ENCODE peak calls at places on chromosome 10, in ten cellular contexts. One of them, this sample, is unnamed.

GRCh38 chr10:37384923-37385322 is 259.5 kb downstream of the ANKRD30A start:
- DNase-seq in M059J: no peak
- DNase-seq in midbrain: no peak
- DNase-seq in activated effector memory CD4-positive, alpha-beta T cell treated with anti-CD3 and anti-CD28 coated beads, Interleukin-2, amount 50 U/mL, for 16 hours: no peak
- DNase-seq in RCC 7860: no peak
- DNase-seq in GM03348: no peak
- DNase-seq in RPMI7951: no peak
- DNase-seq in NCI-H510A treated with DMSO at 0.1 percent for 48 hours: no peak
- DNase-seq in uterus: no peak
- DNase-seq in aorta: no peak
- DNase-seq in this sample: no peak

GRCh38 chr10:77715081-77715480 is 77.5 kb upstream of the KCNMA1 start:
- DNase-seq in M059J: peak; percentile 30
- DNase-seq in midbrain: no peak
- DNase-seq in activated effector memory CD4-positive, alpha-beta T cell treated with anti-CD3 and anti-CD28 coated beads, Interleukin-2, amount 50 U/mL, for 16 hours: no peak
- DNase-seq in RCC 7860: no peak
- DNase-seq in GM03348: no peak
- DNase-seq in RPMI7951: no peak
- DNase-seq in NCI-H510A treated with DMSO at 0.1 percent for 48 hours: peak; percentile 39
- DNase-seq in uterus: no peak
- DNase-seq in aorta: no peak
- DNase-seq in this sample: no peak

GRCh38 chr10:101826852-101827434 is 8.7 kb upstream of the OGA start:
- DNase-seq in M059J: no peak
- DNase-seq in midbrain: no peak
- DNase-seq in activated effector memory CD4-positive, alpha-beta T cell treated with anti-CD3 and anti-CD28 coated beads, Interleukin-2, amount 50 U/mL, for 16 hours: peak; percentile 22
- DNase-seq in RCC 7860: no peak
- DNase-seq in GM03348: no peak
- DNase-seq in RPMI7951: no peak
- DNase-seq in NCI-H510A treated with DMSO at 0.1 percent for 48 hours: no peak
- DNase-seq in uterus: no peak
- DNase-seq in aorta: peak; percentile 23
- DNase-seq in this sample: no peak

GRCh38 chr10:119608316-119609155 is 11.8 kb upstream of the TIAL1 start:
- DNase-seq in M059J: peak; percentile 51
- DNase-seq in midbrain: peak; percentile 39
- DNase-seq in activated effector memory CD4-positive, alpha-beta T cell treated with anti-CD3 and anti-CD28 coated beads, Interleukin-2, amount 50 U/mL, for 16 hours: peak; percentile 71
- DNase-seq in RCC 7860: peak; percentile 13
- DNase-seq in GM03348: peak; percentile 52
- DNase-seq in RPMI7951: peak; percentile 24
- DNase-seq in NCI-H510A treated with DMSO at 0.1 percent for 48 hours: peak; percentile 55
- DNase-seq in uterus: peak; percentile 37
- DNase-seq in aorta: peak; percentile 82
- DNase-seq in this sample: no peak

GRCh38 chr10:119652361-119652760 is 1.2 kb downstream of the BAG3 start:
- DNase-seq in M059J: peak; percentile 77
- DNase-seq in midbrain: no peak
- DNase-seq in activated effector memory CD4-positive, alpha-beta T cell treated with anti-CD3 and anti-CD28 coated beads, Interleukin-2, amount 50 U/mL, for 16 hours: no peak
- DNase-seq in RCC 7860: peak; percentile 50
- DNase-seq in GM03348: peak; percentile 64
- DNase-seq in RPMI7951: peak; percentile 57
- DNase-seq in NCI-H510A treated with DMSO at 0.1 percent for 48 hours: peak; percentile 51
- DNase-seq in uterus: no peak
- DNase-seq in aorta: no peak
- DNase-seq in this sample: peak; percentile 73

GRCh38 chr10:47030191-47030698 is 119.0 kb downstream of the PTPN20 start:
- DNase-seq in M059J: no peak
- DNase-seq in midbrain: no peak
- DNase-seq in activated effector memory CD4-positive, alpha-beta T cell treated with anti-CD3 and anti-CD28 coated beads, Interleukin-2, amount 50 U/mL, for 16 hours: peak; percentile 33
- DNase-seq in RCC 7860: no peak
- DNase-seq in GM03348: no peak
- DNase-seq in RPMI7951: no peak
- DNase-seq in NCI-H510A treated with DMSO at 0.1 percent for 48 hours: no peak
- DNase-seq in uterus: no peak
- DNase-seq in aorta: peak; percentile 55
- DNase-seq in this sample: no peak

GRCh38 chr10:117367718-117368117 is 7.5 kb downstream of the PDZD8 start:
- DNase-seq in M059J: no peak
- DNase-seq in midbrain: no peak
- DNase-seq in activated effector memory CD4-positive, alpha-beta T cell treated with anti-CD3 and anti-CD28 coated beads, Interleukin-2, amount 50 U/mL, for 16 hours: no peak
- DNase-seq in RCC 7860: no peak
- DNase-seq in GM03348: no peak
- DNase-seq in RPMI7951: no peak
- DNase-seq in NCI-H510A treated with DMSO at 0.1 percent for 48 hours: no peak
- DNase-seq in uterus: no peak
- DNase-seq in aorta: no peak
- DNase-seq in this sample: no peak

GRCh38 chr10:49094707-49095106 is 20.6 kb downstream of the VSTM4 start:
- DNase-seq in M059J: no peak
- DNase-seq in midbrain: no peak
- DNase-seq in activated effector memory CD4-positive, alpha-beta T cell treated with anti-CD3 and anti-CD28 coated beads, Interleukin-2, amount 50 U/mL, for 16 hours: no peak
- DNase-seq in RCC 7860: no peak
- DNase-seq in GM03348: no peak
- DNase-seq in RPMI7951: no peak
- DNase-seq in NCI-H510A treated with DMSO at 0.1 percent for 48 hours: no peak
- DNase-seq in uterus: no peak
- DNase-seq in aorta: no peak
- DNase-seq in this sample: no peak

GRCh38 chr10:6458814-6459213 is 121.3 kb downstream of the PRKCQ start:
- DNase-seq in M059J: no peak
- DNase-seq in midbrain: no peak
- DNase-seq in activated effector memory CD4-positive, alpha-beta T cell treated with anti-CD3 and anti-CD28 coated beads, Interleukin-2, amount 50 U/mL, for 16 hours: no peak
- DNase-seq in RCC 7860: no peak
- DNase-seq in GM03348: no peak
- DNase-seq in RPMI7951: no peak
- DNase-seq in NCI-H510A treated with DMSO at 0.1 percent for 48 hours: no peak
- DNase-seq in uterus: no peak
- DNase-seq in aorta: no peak
- DNase-seq in this sample: no peak

GRCh38 chr10:132420469-132421376 is 23.7 kb downstream of the PWWP2B start:
- DNase-seq in M059J: peak; percentile 15
- DNase-seq in midbrain: no peak
- DNase-seq in activated effector memory CD4-positive, alpha-beta T cell treated with anti-CD3 and anti-CD28 coated beads, Interleukin-2, amount 50 U/mL, for 16 hours: no peak
- DNase-seq in RCC 7860: peak; percentile 54
- DNase-seq in GM03348: peak; percentile 56
- DNase-seq in RPMI7951: peak; percentile 70
- DNase-seq in NCI-H510A treated with DMSO at 0.1 percent for 48 hours: no peak
- DNase-seq in uterus: no peak
- DNase-seq in aorta: no peak
- DNase-seq in this sample: no peak

GRCh38 chr10:14099885-14100284 is 230.8 kb downstream of the FRMD4A start:
- DNase-seq in M059J: no peak
- DNase-seq in midbrain: no peak
- DNase-seq in activated effector memory CD4-positive, alpha-beta T cell treated with anti-CD3 and anti-CD28 coated beads, Interleukin-2, amount 50 U/mL, for 16 hours: no peak
- DNase-seq in RCC 7860: no peak
- DNase-seq in GM03348: no peak
- DNase-seq in RPMI7951: no peak
- DNase-seq in NCI-H510A treated with DMSO at 0.1 percent for 48 hours: no peak
- DNase-seq in uterus: no peak
- DNase-seq in aorta: no peak
- DNase-seq in this sample: no peak

GRCh38 chr10:102802920-102803534 is 34.2 kb downstream of the CYP17A1 start:
- DNase-seq in M059J: peak; percentile 93
- DNase-seq in midbrain: no peak
- DNase-seq in activated effector memory CD4-positive, alpha-beta T cell treated with anti-CD3 and anti-CD28 coated beads, Interleukin-2, amount 50 U/mL, for 16 hours: no peak
- DNase-seq in RCC 7860: peak; percentile 57
- DNase-seq in GM03348: peak; percentile 82
- DNase-seq in RPMI7951: peak; percentile 81
- DNase-seq in NCI-H510A treated with DMSO at 0.1 percent for 48 hours: peak; percentile 1
- DNase-seq in uterus: peak; percentile 70
- DNase-seq in aorta: peak; percentile 86
- DNase-seq in this sample: no peak

GRCh38 chr10:96450514-96451207 is 63.1 kb downstream of the TLL2 start:
- DNase-seq in M059J: no peak
- DNase-seq in midbrain: no peak
- DNase-seq in activated effector memory CD4-positive, alpha-beta T cell treated with anti-CD3 and anti-CD28 coated beads, Interleukin-2, amount 50 U/mL, for 16 hours: no peak
- DNase-seq in RCC 7860: no peak
- DNase-seq in GM03348: no peak
- DNase-seq in RPMI7951: no peak
- DNase-seq in NCI-H510A treated with DMSO at 0.1 percent for 48 hours: no peak
- DNase-seq in uterus: no peak
- DNase-seq in aorta: no peak
- DNase-seq in this sample: no peak

GRCh38 chr10:5523796-5524574 is 776 bp upstream of the CALML3 start:
- DNase-seq in M059J: no peak
- DNase-seq in midbrain: no peak
- DNase-seq in activated effector memory CD4-positive, alpha-beta T cell treated with anti-CD3 and anti-CD28 coated beads, Interleukin-2, amount 50 U/mL, for 16 hours: peak; percentile 38
- DNase-seq in RCC 7860: no peak
- DNase-seq in GM03348: no peak
- DNase-seq in RPMI7951: no peak
- DNase-seq in NCI-H510A treated with DMSO at 0.1 percent for 48 hours: no peak
- DNase-seq in uterus: no peak
- DNase-seq in aorta: peak; percentile 61
- DNase-seq in this sample: no peak

GRCh38 chr10:3486346-3487065 is 298.5 kb downstream of the KLF6 start:
- DNase-seq in M059J: peak; percentile 81
- DNase-seq in midbrain: no peak
- DNase-seq in activated effector memory CD4-positive, alpha-beta T cell treated with anti-CD3 and anti-CD28 coated beads, Interleukin-2, amount 50 U/mL, for 16 hours: no peak
- DNase-seq in RCC 7860: peak; percentile 92
- DNase-seq in GM03348: no peak
- DNase-seq in RPMI7951: peak; percentile 86
- DNase-seq in NCI-H510A treated with DMSO at 0.1 percent for 48 hours: peak; percentile 72
- DNase-seq in uterus: no peak
- DNase-seq in aorta: no peak
- DNase-seq in this sample: peak; percentile 62

GRCh38 chr10:20622522-20623270 is 274.4 kb downstream of the NEBL start:
- DNase-seq in M059J: peak; percentile 18
- DNase-seq in midbrain: no peak
- DNase-seq in activated effector memory CD4-positive, alpha-beta T cell treated with anti-CD3 and anti-CD28 coated beads, Interleukin-2, amount 50 U/mL, for 16 hours: no peak
- DNase-seq in RCC 7860: no peak
- DNase-seq in GM03348: no peak
- DNase-seq in RPMI7951: no peak
- DNase-seq in NCI-H510A treated with DMSO at 0.1 percent for 48 hours: peak; percentile 11
- DNase-seq in uterus: no peak
- DNase-seq in aorta: no peak
- DNase-seq in this sample: peak; percentile 83

GRCh38 chr10:77505431-77506334 is 131.9 kb downstream of the KCNMA1 start:
- DNase-seq in M059J: peak; percentile 97
- DNase-seq in midbrain: no peak
- DNase-seq in activated effector memory CD4-positive, alpha-beta T cell treated with anti-CD3 and anti-CD28 coated beads, Interleukin-2, amount 50 U/mL, for 16 hours: no peak
- DNase-seq in RCC 7860: peak; percentile 93
- DNase-seq in GM03348: peak; percentile 82
- DNase-seq in RPMI7951: peak; percentile 93
- DNase-seq in NCI-H510A treated with DMSO at 0.1 percent for 48 hours: no peak
- DNase-seq in uterus: no peak
- DNase-seq in aorta: no peak
- DNase-seq in this sample: peak; percentile 69

GRCh38 chr10:30581779-30582380 is 47.7 kb downstream of the LYZL2 start:
- DNase-seq in M059J: peak; percentile 36
- DNase-seq in midbrain: peak; percentile 6
- DNase-seq in activated effector memory CD4-positive, alpha-beta T cell treated with anti-CD3 and anti-CD28 coated beads, Interleukin-2, amount 50 U/mL, for 16 hours: peak; percentile 66
- DNase-seq in RCC 7860: peak; percentile 36
- DNase-seq in GM03348: peak; percentile 70
- DNase-seq in RPMI7951: peak; percentile 55
- DNase-seq in NCI-H510A treated with DMSO at 0.1 percent for 48 hours: peak; percentile 7
- DNase-seq in uterus: peak; percentile 22
- DNase-seq in aorta: no peak
- DNase-seq in this sample: peak; percentile 31

GRCh38 chr10:114174462-114175190 is 623 bp upstream of the CCDC186 start:
- DNase-seq in M059J: peak; percentile 61
- DNase-seq in midbrain: no peak
- DNase-seq in activated effector memory CD4-positive, alpha-beta T cell treated with anti-CD3 and anti-CD28 coated beads, Interleukin-2, amount 50 U/mL, for 16 hours: no peak
- DNase-seq in RCC 7860: peak; percentile 45
- DNase-seq in GM03348: no peak
- DNase-seq in RPMI7951: peak; percentile 12
- DNase-seq in NCI-H510A treated with DMSO at 0.1 percent for 48 hours: peak; percentile 94
- DNase-seq in uterus: peak; percentile 45
- DNase-seq in aorta: peak; percentile 80
- DNase-seq in this sample: peak; percentile 23

GRCh38 chr10:62817120-62817762 is 1.1 kb upstream of the EGR2 start:
- DNase-seq in M059J: peak; percentile 40
- DNase-seq in midbrain: peak; percentile 37
- DNase-seq in activated effector memory CD4-positive, alpha-beta T cell treated with anti-CD3 and anti-CD28 coated beads, Interleukin-2, amount 50 U/mL, for 16 hours: peak; percentile 88
- DNase-seq in RCC 7860: peak; percentile 24
- DNase-seq in GM03348: peak; percentile 74
- DNase-seq in RPMI7951: peak; percentile 51
- DNase-seq in NCI-H510A treated with DMSO at 0.1 percent for 48 hours: no peak
- DNase-seq in uterus: peak; percentile 52
- DNase-seq in aorta: peak; percentile 86
- DNase-seq in this sample: peak; percentile 31

GRCh38 chr10:78516236-78516635 is 482.6 kb downstream of the RPS24 start:
- DNase-seq in M059J: no peak
- DNase-seq in midbrain: no peak
- DNase-seq in activated effector memory CD4-positive, alpha-beta T cell treated with anti-CD3 and anti-CD28 coated beads, Interleukin-2, amount 50 U/mL, for 16 hours: no peak
- DNase-seq in RCC 7860: no peak
- DNase-seq in GM03348: no peak
- DNase-seq in RPMI7951: no peak
- DNase-seq in NCI-H510A treated with DMSO at 0.1 percent for 48 hours: no peak
- DNase-seq in uterus: no peak
- DNase-seq in aorta: no peak
- DNase-seq in this sample: no peak

GRCh38 chr10:126240483-126240882 is 147.8 kb downstream of the ADAM12 start:
- DNase-seq in M059J: no peak
- DNase-seq in midbrain: peak; percentile 69
- DNase-seq in activated effector memory CD4-positive, alpha-beta T cell treated with anti-CD3 and anti-CD28 coated beads, Interleukin-2, amount 50 U/mL, for 16 hours: no peak
- DNase-seq in RCC 7860: no peak
- DNase-seq in GM03348: no peak
- DNase-seq in RPMI7951: no peak
- DNase-seq in NCI-H510A treated with DMSO at 0.1 percent for 48 hours: peak; percentile 86
- DNase-seq in uterus: no peak
- DNase-seq in aorta: no peak
- DNase-seq in this sample: no peak

GRCh38 chr10:44937201-44938005 is 22.2 kb upstream of the RASSF4 start:
- DNase-seq in M059J: no peak
- DNase-seq in midbrain: no peak
- DNase-seq in activated effector memory CD4-positive, alpha-beta T cell treated with anti-CD3 and anti-CD28 coated beads, Interleukin-2, amount 50 U/mL, for 16 hours: no peak
- DNase-seq in RCC 7860: no peak
- DNase-seq in GM03348: no peak
- DNase-seq in RPMI7951: peak; percentile 60
- DNase-seq in NCI-H510A treated with DMSO at 0.1 percent for 48 hours: no peak
- DNase-seq in uterus: no peak
- DNase-seq in aorta: peak; percentile 12
- DNase-seq in this sample: no peak

GRCh38 chr10:113326160-113327111 is 226.4 kb upstream of the HABP2 start:
- DNase-seq in M059J: peak; percentile 97
- DNase-seq in midbrain: no peak
- DNase-seq in activated effector memory CD4-positive, alpha-beta T cell treated with anti-CD3 and anti-CD28 coated beads, Interleukin-2, amount 50 U/mL, for 16 hours: no peak
- DNase-seq in RCC 7860: peak; percentile 93
- DNase-seq in GM03348: peak; percentile 84
- DNase-seq in RPMI7951: peak; percentile 92
- DNase-seq in NCI-H510A treated with DMSO at 0.1 percent for 48 hours: no peak
- DNase-seq in uterus: peak; percentile 52
- DNase-seq in aorta: peak; percentile 93
- DNase-seq in this sample: peak; percentile 86

GRCh38 chr10:31315453-31315852 is 3.6 kb upstream of the ZEB1 start:
- DNase-seq in M059J: peak; percentile 79
- DNase-seq in midbrain: no peak
- DNase-seq in activated effector memory CD4-positive, alpha-beta T cell treated with anti-CD3 and anti-CD28 coated beads, Interleukin-2, amount 50 U/mL, for 16 hours: no peak
- DNase-seq in RCC 7860: peak; percentile 72
- DNase-seq in GM03348: peak; percentile 78
- DNase-seq in RPMI7951: peak; percentile 93
- DNase-seq in NCI-H510A treated with DMSO at 0.1 percent for 48 hours: no peak
- DNase-seq in uterus: no peak
- DNase-seq in aorta: peak; percentile 72
- DNase-seq in this sample: no peak

GRCh38 chr10:22630229-22631174 is 83.9 kb downstream of the PIP4K2A start:
- DNase-seq in M059J: peak; percentile 61
- DNase-seq in midbrain: no peak
- DNase-seq in activated effector memory CD4-positive, alpha-beta T cell treated with anti-CD3 and anti-CD28 coated beads, Interleukin-2, amount 50 U/mL, for 16 hours: peak; percentile 73
- DNase-seq in RCC 7860: peak; percentile 41
- DNase-seq in GM03348: peak; percentile 44
- DNase-seq in RPMI7951: peak; percentile 71
- DNase-seq in NCI-H510A treated with DMSO at 0.1 percent for 48 hours: no peak
- DNase-seq in uterus: no peak
- DNase-seq in aorta: no peak
- DNase-seq in this sample: peak; percentile 7

GRCh38 chr10:124236818-124237217 is 143.4 kb upstream of the CHST15 start:
- DNase-seq in M059J: no peak
- DNase-seq in midbrain: no peak
- DNase-seq in activated effector memory CD4-positive, alpha-beta T cell treated with anti-CD3 and anti-CD28 coated beads, Interleukin-2, amount 50 U/mL, for 16 hours: peak; percentile 19
- DNase-seq in RCC 7860: no peak
- DNase-seq in GM03348: no peak
- DNase-seq in RPMI7951: peak; percentile 67
- DNase-seq in NCI-H510A treated with DMSO at 0.1 percent for 48 hours: no peak
- DNase-seq in uterus: no peak
- DNase-seq in aorta: peak; percentile 44
- DNase-seq in this sample: no peak

GRCh38 chr10:97408496-97408992 is 7.4 kb upstream of the RRP12 start:
- DNase-seq in M059J: no peak
- DNase-seq in midbrain: no peak
- DNase-seq in activated effector memory CD4-positive, alpha-beta T cell treated with anti-CD3 and anti-CD28 coated beads, Interleukin-2, amount 50 U/mL, for 16 hours: no peak
- DNase-seq in RCC 7860: no peak
- DNase-seq in GM03348: no peak
- DNase-seq in RPMI7951: no peak
- DNase-seq in NCI-H510A treated with DMSO at 0.1 percent for 48 hours: no peak
- DNase-seq in uterus: no peak
- DNase-seq in aorta: no peak
- DNase-seq in this sample: no peak

This sample was measured in H4.